ENCODE peak calls at places on chromosome 1, in six cellular contexts. U, R, T, L, K and G are unnamed samples.
A peak's percentile ranks its signal among the peaks of the same experiment; 100 is the strongest.

GRCh38 chr1:209899948-209900347 is 38.1 kb upstream of the SYT14 start:
- DNase-seq in R (peak; percentile 48), K (no peak), T (no peak), L (peak; percentile 21), U (no peak), G (no peak)

GRCh38 chr1:165376041-165376810 is 19.7 kb upstream of the LMX1A start:
- DNase-seq in L (peak; percentile 79), T (peak; percentile 91), U (peak; percentile 80), K (peak; percentile 7), R (peak; percentile 45), G (peak; percentile 89)

GRCh38 chr1:48688102-48688760 is 88.5 kb downstream of the BEND5 start:
- DNase-seq in R (no peak), L (no peak), T (no peak), U (no peak), K (no peak), G (no peak)

GRCh38 chr1:905811-906531 is 17.8 kb upstream of the SAMD11 start:
- DNase-seq in T (no peak), U (peak; percentile 45), R (no peak), K (no peak), L (no peak), G (peak; percentile 72)

GRCh38 chr1:245788269-245788668 is 633.5 kb downstream of the KIF26B start:
- DNase-seq in U (no peak), L (no peak), K (no peak), T (no peak), R (no peak), G (no peak)

GRCh38 chr1:101781437-101781836 is 215.3 kb downstream of the OLFM3 start:
- DNase-seq in U (no peak), R (no peak), K (no peak), L (no peak), T (peak; percentile 12), G (no peak)

GRCh38 chr1:65001238-65001792 is 35.0 kb upstream of the JAK1 start:
- DNase-seq in U (peak; percentile 72), R (peak; percentile 90), K (peak; percentile 55), L (peak; percentile 28), T (peak; percentile 47), G (peak; percentile 87)

GRCh38 chr1:29029652-29030051 is 94.1 kb downstream of the TMEM200B start:
- DNase-seq in T (no peak), R (no peak), L (no peak), U (no peak), K (no peak), G (no peak)

GRCh38 chr1:29698033-29698432 is 461.7 kb downstream of the PTPRU start:
- DNase-seq in L (peak; percentile 62), R (no peak), T (no peak), K (no peak), U (peak; percentile 53), G (no peak)

GRCh38 chr1:74091371-74091770 is 106.6 kb downstream of the LRRIQ3 start:
- DNase-seq in L (no peak), U (no peak), R (no peak), K (no peak), T (no peak), G (no peak)

GRCh38 chr1:56448937-56449336 is 130.4 kb downstream of the PLPP3 start:
- DNase-seq in K (no peak), L (no peak), T (no peak), R (no peak), U (no peak), G (no peak)

GRCh38 chr1:73604739-73605138 is 593.2 kb downstream of the LRRIQ3 start:
- DNase-seq in R (no peak), U (no peak), T (no peak), L (no peak), K (no peak), G (no peak)

GRCh38 chr1:63651110-63651776 is 58.0 kb downstream of the PGM1 start:
- DNase-seq in R (peak; percentile 26), U (no peak), T (no peak), L (no peak), K (no peak), G (no peak)

GRCh38 chr1:17276568-17276967 is 27.7 kb downstream of the PADI3 start:
- DNase-seq in T (no peak), U (no peak), K (no peak), R (no peak), L (no peak), G (no peak)

GRCh38 chr1:37634554-37635308 is at the start of gene RSPO1:
- DNase-seq in R (no peak), L (peak; percentile 20), T (no peak), U (no peak), K (no peak), G (no peak)

GRCh38 chr1:235669277-235669676 is 19.7 kb upstream of the GNG4 start:
- DNase-seq in R (no peak), L (no peak), T (no peak), U (no peak), K (no peak), G (no peak)

GRCh38 chr1:185017338-185017737 is 28.0 kb upstream of the RNF2 start:
- DNase-seq in T (no peak), L (no peak), K (no peak), U (no peak), R (no peak), G (no peak)